ENCODE peak calls at places on chromosomes 4 and X, in eight cellular contexts. E, P, D, Q, W, L, J and B are unnamed samples.
A peak's percentile ranks its signal among the peaks of the same experiment; 100 is the strongest.

GRCh38 chr4:104064650-104065577 is 345.1 kb upstream of the TACR3 start:
- DNase-seq in E (peak; percentile 81), P (peak; percentile 25), D (no peak), Q (no peak), W (no peak), L (peak; percentile 58), J (peak; percentile 26), B (peak; percentile 32)

GRCh38 chr4:139873111-139873866 is 207.7 kb downstream of the MGST2 start:
- DNase-seq in E (no peak), P (no peak), D (no peak), Q (no peak), W (no peak), L (no peak), J (no peak), B (peak; percentile 47)

GRCh38 chr4:176607807-176608206 is 184.9 kb downstream of the VEGFC start:
- DNase-seq in E (no peak), P (no peak), D (no peak), Q (no peak), W (no peak), L (no peak), J (no peak), B (no peak)

GRCh38 chr4:7428261-7429068 is 6.3 kb downstream of the PSAPL1 start:
- DNase-seq in E (peak; percentile 12), P (no peak), D (peak; percentile 66), Q (peak; percentile 38), W (peak; percentile 10), L (no peak), J (peak; percentile 7), B (peak; percentile 20)

GRCh38 chrX:135086197-135086854 is 34.0 kb downstream of the ETDB start:
- DNase-seq in E (peak; percentile 25), P (peak; percentile 37), D (no peak), Q (no peak), W (no peak), L (peak; percentile 58), J (peak; percentile 37), B (no peak)

GRCh38 chr4:179625391-179625790 is 2183.2 kb upstream of the AGA start:
- DNase-seq in E (no peak), P (no peak), D (no peak), Q (no peak), W (no peak), L (no peak), J (no peak), B (no peak)

GRCh38 chrX:52923781-52924241 is 26.7 kb downstream of the FAM156B start:
- DNase-seq in E (no peak), P (peak; percentile 17), D (peak; percentile 70), Q (peak; percentile 50), W (no peak), L (no peak), J (peak; percentile 13), B (peak; percentile 33)

GRCh38 chr4:38099908-38100407 is 139.8 kb downstream of the PTTG2 start:
- DNase-seq in E (no peak), P (no peak), D (no peak), Q (no peak), W (no peak), L (no peak), J (no peak), B (no peak)

GRCh38 chr4:173466101-173466500 is 63.9 kb downstream of the HAND2 start:
- DNase-seq in E (no peak), P (no peak), D (no peak), Q (no peak), W (no peak), L (no peak), J (no peak), B (no peak)

GRCh38 chr4:76246025-76246424 is 5.5 kb upstream of the FAM47E start:
- DNase-seq in E (no peak), P (no peak), D (no peak), Q (no peak), W (no peak), L (no peak), J (no peak), B (no peak)

GRCh38 chr4:84796388-84796787 is 170.1 kb downstream of the WDFY3 start:
- DNase-seq in E (no peak), P (no peak), D (no peak), Q (no peak), W (no peak), L (no peak), J (no peak), B (no peak)

GRCh38 chr4:185011408-185011807 is 6.9 kb upstream of the HELT start:
- DNase-seq in E (no peak), P (no peak), D (no peak), Q (no peak), W (no peak), L (no peak), J (no peak), B (no peak)
- TF ChIP-seq CTCF in E (no peak), P (peak; percentile 13), D (peak; percentile 52), Q (no peak), W (no peak), L (no peak), J (no peak), B (peak; percentile 35)

DNA sequence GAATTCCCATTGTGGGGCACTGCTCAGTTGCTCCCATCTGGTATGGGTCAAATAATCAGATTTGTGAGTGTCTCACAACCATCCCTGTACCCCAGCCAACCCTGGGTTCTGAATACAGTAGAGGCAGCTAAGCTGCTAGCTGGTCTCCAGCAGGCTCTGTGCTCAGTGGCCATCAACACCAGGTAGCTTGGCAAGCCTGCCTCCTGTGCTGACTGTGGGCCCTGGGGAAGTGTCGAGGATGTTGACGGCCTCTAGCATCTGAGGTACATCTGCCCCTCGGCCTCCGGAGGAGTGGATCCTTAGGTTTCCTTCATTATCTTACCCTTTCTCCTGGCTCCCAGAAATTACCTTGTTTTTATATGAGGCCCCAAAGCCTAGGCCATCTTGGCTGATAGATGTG is 13.3 kb downstream of the RNF4 start:
- DNase-seq in E (no peak), P (no peak), D (no peak), Q (no peak), W (no peak), L (no peak), J (no peak), B (no peak)
- H3K4me3 ChIP-seq in E (no peak overlapping the region), P (no peak overlapping the region), D (peak overlapping the region; percentile 31), Q (no peak overlapping the region), W (no peak overlapping the region), L (no peak overlapping the region), J (no peak overlapping the region), B (no peak overlapping the region)

DNA sequence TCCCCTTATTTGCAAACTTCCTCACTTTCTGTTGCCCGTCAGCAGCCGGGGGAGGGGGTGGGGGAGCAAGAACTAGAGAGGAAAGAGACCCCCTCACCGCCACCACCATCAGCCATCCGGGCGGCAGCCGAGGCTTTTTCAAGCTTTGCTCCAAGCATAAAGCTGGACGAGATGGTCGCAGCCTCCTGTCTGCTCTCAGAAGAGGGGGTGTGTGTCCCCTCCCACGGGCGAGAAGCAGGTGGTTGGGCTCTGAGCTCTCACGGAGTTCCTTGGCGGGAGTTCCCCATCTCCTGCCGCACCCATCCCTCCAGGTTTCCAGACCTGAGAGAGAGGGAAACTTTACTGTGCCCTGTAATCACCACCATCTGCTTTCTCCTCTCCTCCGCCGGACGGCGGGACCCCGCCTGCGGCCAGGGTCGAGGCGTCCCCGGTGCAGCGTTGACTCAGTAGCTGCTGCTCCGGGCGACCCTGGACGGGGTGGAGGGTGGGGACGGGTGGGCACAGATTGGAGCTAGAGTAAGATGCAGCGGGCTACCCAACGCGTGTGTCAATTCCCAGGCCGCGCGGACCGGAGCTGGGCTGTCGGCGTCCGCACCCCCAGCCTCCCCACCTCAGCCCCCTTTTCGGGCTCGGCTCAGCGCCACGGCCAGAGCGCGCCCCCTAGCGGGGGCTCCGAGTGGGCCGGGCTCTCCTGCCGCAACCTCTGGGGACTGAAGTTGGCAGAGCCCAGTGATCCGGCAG is 4.8 kb upstream of the ARX start:
- DNase-seq in E (no peak), P (no peak), D (no peak), Q (no peak), W (no peak), L (no peak), J (peak; percentile 61), B (no peak)
- TF ChIP-seq CTCF in E (peak; percentile 35), P (peak; percentile 38), D (peak; percentile 62), Q (no peak), W (no peak), L (peak; percentile 36), J (peak; percentile 34), B (peak; percentile 47)

DNA sequence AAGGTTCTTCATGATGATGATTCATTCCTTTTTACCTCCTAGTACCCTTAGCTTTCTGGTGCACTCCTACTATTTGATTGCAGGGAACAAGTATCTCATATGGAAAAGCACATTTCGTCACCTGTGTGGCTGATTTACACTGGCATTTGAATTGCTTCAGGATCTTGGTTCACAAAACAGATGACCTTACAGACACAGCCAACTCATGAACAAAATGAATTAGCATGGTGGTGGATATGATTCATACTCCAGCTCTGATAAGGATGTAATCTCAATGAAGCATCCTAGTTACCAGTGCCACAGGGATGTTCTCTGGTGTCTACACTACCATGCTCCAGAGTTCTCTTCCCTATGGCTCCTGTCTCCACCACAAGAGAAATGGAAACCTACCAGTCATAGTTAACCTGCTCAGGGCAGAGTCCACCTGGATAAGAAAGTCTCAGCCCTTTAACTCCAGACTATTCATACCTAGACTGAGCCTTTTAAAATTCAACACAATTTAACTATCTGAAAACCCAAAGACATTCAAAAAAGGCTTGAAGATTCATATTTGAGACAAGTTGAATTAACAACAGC is 40.7 kb downstream of the TEC start:
- DNase-seq in E (no peak), P (no peak), D (no peak), Q (no peak), W (no peak), L (no peak), J (no peak), B (no peak)
- H3K4me3 ChIP-seq in E (no peak overlapping the region), P (no peak overlapping the region), D (no peak overlapping the region), Q (no peak overlapping the region), W (no peak overlapping the region), L (no peak overlapping the region), J (no peak overlapping the region), B (no peak overlapping the region)